ENCODE peak calls at places on chromosomes 16 and 17, in seven cellular contexts. Q is effector memory CD4-positive, alpha-beta T cell; N is HuH-7; T is RCC 7860; H is NCI-H1436; I is Calu3; P is EH. O is an unnamed sample.

GRCh38 chr16:11007714-11008240 is 63.4 kb downstream of the CLEC16A start:
- DNase-seq in Q (no peak), N (no peak), T (no peak), H (no peak), I (no peak), P (no peak), O (no peak)

GRCh38 chr17:41322264-41322902 is 6.9 kb upstream of the KRTAP17-1 start:
- DNase-seq in Q (no peak), N (peak), T (peak), H (peak), I (no peak), P (peak), O (peak)

GRCh38 chr16:23464196-23464595 is 11.2 kb upstream of the COG7 start:
- DNase-seq in Q (no peak), N (no peak), T (no peak), H (no peak), I (no peak), P (no peak), O (no peak)

GRCh38 chr16:53829186-53829747 is 125.3 kb downstream of the FTO start:
- DNase-seq in Q (no peak), N (no peak), T (peak), H (no peak), I (no peak), P (peak), O (no peak)

GRCh38 chr17:13154403-13154802 is 136.6 kb upstream of the ELAC2 start:
- DNase-seq in Q (no peak), N (no peak), T (no peak), H (no peak), I (no peak), P (peak), O (no peak)

GRCh38 chr16:49491736-49492089 is 118.1 kb downstream of the C16orf78 start:
- DNase-seq in Q (no peak), N (peak), T (no peak), H (no peak), I (no peak), P (no peak), O (peak)

GRCh38 chr16:1651055-1651454 is 27.0 kb upstream of the JPT2 start:
- DNase-seq in Q (no peak), N (no peak), T (no peak), H (no peak), I (no peak), P (peak), O (no peak)

GRCh38 chr16:50841081-50841886 is 99.4 kb downstream of the CYLD start:
- DNase-seq in Q (peak), N (no peak), T (no peak), H (no peak), I (no peak), P (no peak), O (peak)

GRCh38 chr17:13568746-13569739 is 32.7 kb downstream of the HS3ST3A1 start:
- DNase-seq in Q (no peak), N (no peak), T (no peak), H (no peak), I (no peak), P (peak), O (no peak)

GRCh38 chr17:75084039-75084660 is 3.6 kb upstream of the SLC16A5 start:
- DNase-seq in Q (no peak), N (peak), T (peak), H (no peak), I (no peak), P (peak), O (peak)

GRCh38 chr17:73938706-73939105 is 264.8 kb upstream of the RPL38 start:
- DNase-seq in Q (no peak), N (no peak), T (no peak), H (no peak), I (no peak), P (no peak), O (no peak)

GRCh38 chr17:39927928-39928867 is 666 bp downstream of the LRRC3C start:
- DNase-seq in Q (no peak), N (peak), T (peak), H (no peak), I (no peak), P (peak), O (no peak)

GRCh38 chr17:31499771-31500554 is 108.5 kb downstream of the RAB11FIP4 start:
- DNase-seq in Q (no peak), N (no peak), T (peak), H (no peak), I (peak), P (peak), O (no peak)

GRCh38 chr17:32142857-32143524 is 689 bp downstream of the RHOT1 start:
- DNase-seq in Q (no peak), N (peak), T (peak), H (no peak), I (peak), P (peak), O (no peak)

GRCh38 chr17:70072900-70073299 is 2.1 kb upstream of the KCNJ16 start:
- DNase-seq in Q (no peak), N (no peak), T (no peak), H (no peak), I (no peak), P (no peak), O (no peak)